ENCODE peak calls at places on chromosome 19, in six cellular contexts. Y is choroid plexus epithelial cell, S is heart right ventricle, A is AG09309, D is epithelial cell of proximal tubule, K is aorta. R is an unnamed sample.
A peak's percentile ranks its signal among the peaks of the same experiment; 100 is the strongest.

GRCh38 chr19:32748497-32748896 is 28.9 kb downstream of the TDRD12 start:
- DNase-seq in A (no peak), D (no peak), Y (no peak), K (no peak), S (no peak), R (no peak)

GRCh38 chr19:4066176-4066606 is 508 bp downstream of the ZBTB7A start:
- DNase-seq in K (peak; percentile 87), A (no peak), Y (no peak), D (no peak), S (peak; percentile 69), R (no peak)

GRCh38 chr19:4208385-4209094 is 20.8 kb upstream of the EBI3 start:
- DNase-seq in Y (peak; percentile 48), A (no peak), S (no peak), K (no peak), D (no peak), R (no peak)

GRCh38 chr19:41531438-41532311 is 44.3 kb upstream of the CEACAM21 start:
- DNase-seq in K (peak; percentile 85), Y (peak; percentile 81), S (peak; percentile 69), A (no peak), D (no peak), R (no peak)

GRCh38 chr19:49857061-49857833 is 6.3 kb downstream of the PTOV1 start:
- DNase-seq in K (no peak), D (no peak), S (no peak), Y (no peak), A (no peak), R (no peak)

GRCh38 chr19:12163841-12164240 is 945 bp downstream of the ZNF136 start:
- DNase-seq in K (no peak), Y (peak; percentile 34), S (no peak), A (peak; percentile 5), D (no peak), R (no peak)

GRCh38 chr19:409006-409514 is at the start of gene C2CD4C:
- DNase-seq in Y (no peak), A (no peak), D (no peak), K (peak; percentile 77), S (no peak), R (no peak)

GRCh38 chr19:10815007-10815531 is 20.9 kb downstream of the TMED1 start:
- DNase-seq in K (no peak), S (no peak), D (no peak), Y (no peak), A (no peak), R (no peak)

GRCh38 chr19:4051175-4052101 is 15.3 kb downstream of the ZBTB7A start:
- DNase-seq in A (no peak), K (no peak), Y (no peak), S (no peak), D (no peak), R (no peak)

GRCh38 chr19:10283786-10284540 is 2.8 kb upstream of the ICAM4 start:
- DNase-seq in D (no peak), K (no peak), Y (no peak), A (no peak), S (no peak), R (no peak)

GRCh38 chr19:6091771-6092291 is 18.5 kb downstream of the RFX2 start:
- DNase-seq in D (no peak), A (no peak), Y (peak; percentile 31), K (no peak), S (no peak), R (no peak)

GRCh38 chr19:12727745-12728433 is 4.2 kb upstream of the TNPO2 start:
- DNase-seq in A (no peak), K (no peak), Y (no peak), S (no peak), D (no peak), R (no peak)

GRCh38 chr19:7940841-7941240 is 2.6 kb downstream of the TIMM44 start:
- DNase-seq in A (no peak), Y (no peak), K (no peak), S (no peak), D (no peak), R (no peak)

GRCh38 chr19:7944177-7944761 is 803 bp upstream of the TIMM44 start:
- DNase-seq in A (peak; percentile 74), K (peak; percentile 93), S (peak; percentile 80), D (no peak), Y (peak; percentile 96), R (no peak)

GRCh38 chr19:7942981-7943443 is 454 bp downstream of the TIMM44 start:
- DNase-seq in Y (no peak), A (no peak), K (no peak), D (no peak), S (no peak), R (no peak)

GRCh38 chr19:7943444-7944176 is at the start of gene TIMM44:
- DNase-seq in S (peak; percentile 98), D (peak; percentile 91), A (peak; percentile 97), Y (peak; percentile 100), K (peak; percentile 100), R (peak; percentile 98)

DNA sequence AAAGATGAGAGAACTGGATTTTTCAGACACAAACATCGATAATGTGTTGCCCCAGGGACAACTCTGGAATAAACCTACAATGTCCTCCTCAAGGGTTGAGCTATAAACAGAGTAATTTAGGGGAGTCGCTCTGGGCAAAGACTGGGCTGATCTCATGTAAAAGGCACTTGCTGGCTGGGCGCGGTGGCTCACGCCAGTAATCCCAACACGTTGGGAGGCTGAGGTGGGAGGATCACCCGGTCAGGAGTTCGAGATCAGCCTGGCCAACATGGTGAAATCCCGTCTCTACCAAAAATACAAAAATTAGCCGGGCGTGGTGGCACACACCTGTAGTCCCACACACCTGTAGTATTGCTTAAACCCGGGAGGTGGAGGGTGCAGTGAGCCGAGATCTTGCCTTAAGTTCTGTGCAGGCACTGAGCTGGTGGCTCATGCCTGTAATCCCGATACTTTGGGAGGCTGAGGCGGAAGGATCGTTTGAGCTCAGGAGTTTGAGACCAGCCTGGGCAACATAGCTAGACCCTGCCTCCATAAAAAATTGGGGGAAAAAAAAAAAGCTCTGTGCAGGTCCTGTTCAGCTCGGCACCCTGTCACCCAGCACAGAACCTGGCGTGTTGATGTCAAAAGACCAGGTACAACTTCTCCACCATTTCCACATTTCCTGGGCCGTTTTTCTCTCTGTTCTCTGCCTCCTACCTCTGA is 1.4 kb downstream of the TIMM44 start:
- DNase-seq in K (no peak), A (no peak), D (no peak), Y (no peak), S (no peak), R (no peak)
- H3K4me3 ChIP-seq in K (no peak overlapping the region), A (peak overlapping the region; percentile 100), D (peak overlapping the region; percentile 93), Y (no peak overlapping the region), S (peak overlapping the region; percentile 89), R (no peak overlapping the region)

GRCh38 chr19:48400018-48400742 is 6.7 kb downstream of the GRIN2D start:
- DNase-seq in D (no peak), Y (peak; percentile 91), K (peak; percentile 84), S (peak; percentile 62), A (no peak), R (no peak)
- H3K4me3 ChIP-seq in D (no peak overlapping the region), Y (peak overlapping the region; percentile 11), K (no peak overlapping the region), S (peak overlapping the region; percentile 4), A (peak overlapping the region; percentile 14), R (no peak overlapping the region)

DNA sequence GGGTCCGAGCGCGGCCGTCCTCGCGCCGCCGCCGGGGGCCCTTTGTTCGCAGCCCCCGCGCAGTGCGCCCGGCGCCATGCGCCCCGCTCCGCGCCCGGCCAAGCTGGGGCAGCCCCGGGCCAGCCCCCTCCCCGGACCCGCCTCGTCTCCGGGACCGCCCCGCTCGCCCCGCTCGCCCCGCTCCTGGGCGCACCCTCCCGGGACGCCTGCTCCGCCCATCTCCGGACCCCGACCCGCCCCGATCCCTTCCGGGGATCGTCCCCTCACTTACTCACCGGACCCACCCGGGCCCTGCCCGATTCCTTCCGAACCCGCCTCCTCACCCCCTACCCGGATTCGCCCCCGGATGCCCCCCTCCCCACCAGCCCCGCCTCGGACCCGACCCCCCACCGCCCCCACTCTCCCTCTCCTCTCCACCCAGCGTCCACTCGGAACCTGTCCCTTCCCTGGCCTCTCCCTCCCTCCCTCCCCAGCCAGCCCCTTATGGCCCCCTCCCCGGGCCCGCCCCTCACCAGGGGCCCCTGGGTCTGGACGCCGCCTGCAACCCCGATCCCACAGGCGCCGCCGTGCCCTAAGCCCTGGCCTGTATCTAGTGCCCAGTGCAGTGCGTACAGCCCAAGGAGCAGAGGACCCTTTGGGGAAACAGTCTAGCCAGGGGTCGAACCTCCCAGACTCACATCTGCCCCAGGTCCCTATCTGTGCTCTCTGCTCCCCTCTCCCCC is at the start of gene CPAMD8:
- DNase-seq in Y (no peak), S (peak; percentile 39), A (no peak), D (no peak), K (no peak), R (no peak)
- H3K4me3 ChIP-seq in Y (peak within 1 kb of the TSS; percentile 1), S (peak within 1 kb of the TSS; percentile 50), A (no peak within 1 kb of the TSS), D (no peak within 1 kb of the TSS), K (no peak within 1 kb of the TSS), R (no peak within 1 kb of the TSS)

GRCh38 chr19:17327068-17327653 is 7.5 kb downstream of the ANO8 start:
- DNase-seq in K (no peak), S (no peak), D (no peak), A (no peak), Y (no peak), R (no peak)

GRCh38 chr19:17328517-17329060 is 6.1 kb downstream of the ANO8 start:
- DNase-seq in A (no peak), K (no peak), S (no peak), D (no peak), Y (no peak), R (no peak)

GRCh38 chr19:17326595-17326966 is 8.1 kb downstream of the ANO8 start:
- DNase-seq in A (no peak), Y (no peak), K (no peak), D (no peak), S (no peak), R (no peak)

GRCh38 chr19:17329061-17329767 is 5.4 kb downstream of the ANO8 start:
- DNase-seq in Y (no peak), K (no peak), S (no peak), D (no peak), A (no peak), R (no peak)

GRCh38 chr19:17327654-17328516 is 6.8 kb downstream of the ANO8 start:
- DNase-seq in Y (peak; percentile 89), D (no peak), K (no peak), A (no peak), S (no peak), R (peak; percentile 61)
- H3K4me3 ChIP-seq in Y (peak overlapping the region; percentile 44), D (peak overlapping the region; percentile 28), K (no peak overlapping the region), A (no peak overlapping the region), S (peak overlapping the region; percentile 26), R (peak overlapping the region; percentile 26)

DNA sequence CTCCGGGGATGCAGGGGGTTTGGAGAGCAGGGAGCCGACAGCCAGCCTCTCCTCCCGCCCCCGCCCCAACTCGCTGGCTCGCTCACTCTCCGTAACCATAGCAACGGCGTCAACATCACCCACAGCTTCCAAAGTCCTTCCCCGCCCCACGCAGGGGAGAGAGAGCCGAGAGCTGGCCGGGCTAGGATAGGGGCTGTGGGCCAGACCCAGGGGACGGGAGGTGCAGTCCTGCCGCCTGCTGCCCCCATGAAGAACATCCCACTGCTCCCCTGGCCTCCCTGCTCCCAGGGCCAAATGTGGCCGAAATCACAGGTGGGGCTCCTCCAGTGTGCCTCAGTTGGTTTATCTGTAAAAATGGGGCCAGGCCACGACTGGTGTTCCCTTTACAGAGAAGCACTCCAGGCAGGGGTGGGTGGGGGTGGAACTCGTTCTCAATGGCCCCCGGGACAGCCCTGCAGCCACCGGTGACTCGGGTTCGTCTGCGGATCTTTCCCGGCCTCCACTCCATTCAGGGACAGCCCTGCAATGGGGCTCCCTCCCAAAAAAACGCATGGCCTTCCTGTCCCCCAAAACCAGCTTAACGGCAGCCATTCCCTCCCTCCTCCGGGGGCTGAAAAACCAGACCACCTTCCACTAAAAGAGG is 3.1 kb downstream of the KLF16 start:
- DNase-seq in S (no peak), Y (peak; percentile 82), D (no peak), A (no peak), K (peak; percentile 86), R (no peak)
- H3K4me3 ChIP-seq in S (peak overlapping the region; percentile 0), Y (peak overlapping the region; percentile 22), D (peak overlapping the region; percentile 92), A (peak overlapping the region; percentile 96), K (no peak overlapping the region), R (peak overlapping the region; percentile 87)

GRCh38 chr19:46298477-46299003 is 1.7 kb downstream of the HIF3A start:
- DNase-seq in Y (no peak), A (no peak), K (no peak), D (no peak), S (no peak), R (no peak)
- H3K4me3 ChIP-seq in Y (peak overlapping the region; percentile 67), A (no peak overlapping the region), K (no peak overlapping the region), D (no peak overlapping the region), S (peak overlapping the region; percentile 68), R (no peak overlapping the region)